ENCODE peak calls at places on chromosomes 3 and 15, in four cellular contexts. J is HCT116, L is SK-N-SH, W is H1. B is an unnamed sample.
A peak's percentile ranks its signal among the peaks of the same experiment; 100 is the strongest.

GRCh38 chr3:69425249-69425648 is 39.4 kb upstream of the FRMD4B start:
- DNase-seq in J (peak; percentile 21), L (peak; percentile 29), W (no peak), B (no peak)

GRCh38 chr15:39624806-39625205 is 43.9 kb downstream of the THBS1 start:
- DNase-seq in L (no peak), W (no peak), J (no peak), B (no peak)

GRCh38 chr3:182182531-182182968 is 470.8 kb downstream of the SOX2 start:
- DNase-seq in L (no peak), W (no peak), J (peak; percentile 22), B (no peak)

GRCh38 chr3:165854696-165855095 is 17.5 kb upstream of the BCHE start:
- DNase-seq in W (no peak), J (no peak), L (peak; percentile 11), B (peak; percentile 55)

GRCh38 chr15:98164573-98164972 is 204.1 kb downstream of the ARRDC4 start:
- DNase-seq in L (no peak), J (no peak), W (no peak), B (no peak)

GRCh38 chr3:26652157-26652556 is 29.6 kb downstream of the LRRC3B start:
- DNase-seq in W (no peak), L (no peak), J (no peak), B (no peak)

GRCh38 chr3:193520738-193521137 is 34.0 kb downstream of the ATP13A4 start:
- DNase-seq in J (no peak), W (no peak), L (no peak), B (no peak)

GRCh38 chr15:73517566-73517965 is 74.6 kb downstream of the REC114 start:
- DNase-seq in L (no peak), W (no peak), J (no peak), B (no peak)

GRCh38 chr3:52381623-52382022 is 63.3 kb downstream of the SEMA3G start:
- DNase-seq in L (no peak), W (no peak), J (no peak), B (no peak)

GRCh38 chr3:170154084-170154483 is 27.4 kb downstream of the PHC3 start:
- DNase-seq in J (no peak), L (no peak), W (no peak), B (no peak)

GRCh38 chr3:171160326-171160725 is 133.8 kb upstream of the SLC2A2 start:
- DNase-seq in W (no peak), L (no peak), J (no peak), B (no peak)

GRCh38 chr3:52291508-52292181 is 4.0 kb downstream of the GLYCTK start:
- DNase-seq in L (peak; percentile 80), W (peak; percentile 80), J (no peak), B (no peak)

GRCh38 chr3:52498134-52499054 is 3.3 kb downstream of the STAB1 start:
- DNase-seq in L (no peak), W (no peak), J (no peak), B (no peak)

GRCh38 chr3:158804441-158804840 is 2.6 kb downstream of the MFSD1 start:
- DNase-seq in L (no peak), W (no peak), J (no peak), B (no peak)

GRCh38 chr3:19899264-19899663 is 34.8 kb downstream of the EFHB start:
- DNase-seq in L (no peak), W (no peak), J (no peak), B (no peak)

GRCh38 chr3:127121221-127121647 is 71.7 kb upstream of the PRR23E start:
- DNase-seq in J (no peak), L (no peak), W (no peak), B (no peak)

GRCh38 chr3:169552533-169552932 is 111.0 kb downstream of the MECOM start:
- DNase-seq in L (no peak), W (no peak), J (no peak), B (no peak)

GRCh38 chr3:30167511-30168135 is 438.8 kb upstream of the TGFBR2 start:
- DNase-seq in J (peak; percentile 63), L (no peak), W (no peak), B (no peak)

GRCh38 chr15:101239724-101240136 is 12.1 kb downstream of the CHSY1 start:
- DNase-seq in W (no peak), J (no peak), L (no peak), B (no peak)

GRCh38 chr3:59573911-59574310 is 524.1 kb upstream of the CFAP20DC start:
- DNase-seq in J (no peak), L (no peak), W (no peak), B (no peak)

GRCh38 chr3:132972333-132972732 is 65.9 kb upstream of the TMEM108 start:
- DNase-seq in W (no peak), J (no peak), L (no peak), B (no peak)

GRCh38 chr15:99511529-99511864 is 54.3 kb upstream of the MEF2A start:
- DNase-seq in L (no peak), J (no peak), W (no peak), B (no peak)

GRCh38 chr3:36993326-36994283 is at the start of gene MLH1:
- DNase-seq in W (peak; percentile 95), L (peak; percentile 84), J (peak; percentile 100), B (peak; percentile 79)
- TF ChIP-seq JUND in W (peak; percentile 57), L (no peak), J (no peak), B (no peak)

DNA sequence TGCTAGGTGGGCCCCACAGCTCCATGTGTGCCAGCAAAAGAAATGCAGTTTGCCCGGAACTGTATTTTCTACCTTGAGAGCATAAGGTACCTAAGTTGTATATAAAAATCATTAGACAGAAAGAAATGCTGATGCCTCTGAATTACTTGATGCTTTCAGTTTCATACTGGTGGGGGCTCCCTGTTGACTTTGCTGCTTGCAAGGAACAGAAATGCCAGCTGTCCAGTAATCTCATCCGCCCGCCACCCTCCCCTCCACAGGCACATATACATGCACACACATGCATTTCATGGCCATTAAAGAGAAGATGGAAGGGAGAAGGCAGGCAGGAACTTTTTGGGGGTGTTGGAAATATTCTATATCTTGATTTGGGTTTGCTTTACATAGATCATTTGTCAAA is 38.4 kb downstream of the LIMD1 start:
- DNase-seq in W (no peak), J (no peak), L (no peak), B (no peak)
- TF ChIP-seq JUND in W (no peak), J (no peak), L (no peak), B (no peak)

GRCh38 chr15:69067296-69067695 is 52.8 kb downstream of the NOX5 start:
- DNase-seq in L (no peak), W (no peak), J (no peak), B (no peak)
- TF ChIP-seq JUND in L (no peak), W (no peak), J (no peak), B (no peak)

GRCh38 chr3:100797921-100798491 is 88.7 kb downstream of the TFG start:
- DNase-seq in W (no peak), L (no peak), J (no peak), B (no peak)
- TF ChIP-seq JUND in W (no peak), L (peak; percentile 30), J (no peak), B (no peak)

GRCh38 chr15:41323611-41324010 is 8.8 kb downstream of the OIP5 start:
- DNase-seq in J (no peak), L (no peak), W (no peak), B (no peak)
- TF ChIP-seq JUND in J (no peak), L (no peak), W (no peak), B (no peak)

GRCh38 chr3:23490459-23490858 is 287.3 kb downstream of the UBE2E2 start:
- DNase-seq in J (no peak), L (no peak), W (no peak), B (no peak)
- TF ChIP-seq JUND in J (no peak), L (no peak), W (no peak), B (no peak)

GRCh38 chr3:14127516-14128161 is 2.8 kb downstream of the TMEM43 start:
- DNase-seq in W (no peak), L (no peak), J (no peak), B (no peak)

GRCh38 chr3:14125193-14126016 is 553 bp downstream of the TMEM43 start:
- DNase-seq in W (peak; percentile 67), J (peak; percentile 81), L (no peak), B (peak; percentile 77)

GRCh38 chr3:14127106-14127505 is 2.3 kb downstream of the TMEM43 start:
- DNase-seq in W (peak; percentile 29), L (no peak), J (no peak), B (no peak)

GRCh38 chr3:14124615-14125192 is at the start of the genes CHCHD4 and TMEM43:
- DNase-seq in J (peak; percentile 97), W (peak; percentile 96), L (peak; percentile 99), B (peak; percentile 100)

DNA sequence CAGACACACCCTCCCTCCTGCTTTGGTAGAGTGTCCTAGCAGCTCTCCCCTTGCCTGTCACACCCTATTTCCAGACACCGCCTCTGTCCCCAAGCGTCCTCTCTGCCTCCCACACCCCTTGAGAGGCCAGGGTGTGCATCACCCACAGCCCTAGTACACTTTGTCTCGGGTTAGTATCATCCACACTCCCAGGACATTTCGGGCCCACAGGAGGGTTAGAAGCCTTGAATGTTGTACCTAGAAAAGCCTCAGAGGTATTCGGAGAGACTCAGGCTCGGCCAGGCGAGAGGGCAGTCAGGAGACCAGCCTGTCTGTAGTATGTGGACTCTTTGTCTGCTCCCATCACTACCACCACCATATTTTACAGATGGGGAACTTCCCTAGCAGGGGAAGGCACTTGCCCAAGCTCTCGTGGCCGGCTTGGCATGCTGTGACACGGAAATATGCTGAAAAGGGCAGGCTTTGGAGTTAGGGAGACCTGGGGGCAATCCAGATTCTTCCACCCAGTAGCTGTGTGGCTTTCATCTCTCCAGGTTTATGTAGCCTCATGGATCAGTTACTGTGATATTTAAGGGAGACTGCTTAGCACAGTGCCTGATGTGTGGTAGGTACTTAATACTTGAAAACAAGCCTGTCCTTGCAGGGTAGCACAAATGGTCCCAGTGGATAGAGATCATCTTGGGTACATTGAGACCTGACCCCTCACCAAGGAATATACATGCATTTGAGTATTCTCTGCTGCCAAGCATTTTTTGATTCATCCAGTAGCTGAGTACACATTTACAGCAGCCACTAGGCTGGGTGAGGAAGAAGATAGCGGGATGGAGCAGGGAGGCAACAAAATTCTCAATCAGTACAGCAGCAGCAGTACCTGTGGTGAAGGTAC is 1.4 kb downstream of the TMEM43 start:
- DNase-seq in L (no peak), J (no peak), W (peak; percentile 19), B (no peak)
- TF ChIP-seq JUND in L (no peak), J (no peak), W (no peak), B (no peak)

B was measured in T47D.